ENCODE peak calls at places on chromosome 22, in six cellular contexts. One of them, this sample, is unnamed.

GRCh38 chr22:39309881-39310714 is 9.3 kb downstream of the RPL3 start:
- DNase-seq in pulmonary artery endothelial cell: no peak
- DNase-seq in left cardiac atrium: no peak
- DNase-seq in bronchial epithelial cell: peak
- DNase-seq in activated CD4-positive, alpha-beta memory T cell treated with anti-CD3 and anti-CD28 coated beads, Interleukin-2, amount 10 ng/mL, durations not matched to agents 7 days and 5 days: no peak
- DNase-seq in NCI-H2029: no peak
- DNase-seq in this sample: no peak

GRCh38 chr22:35839811-35840739 is 122.4 kb downstream of the APOL5 start:
- DNase-seq in NCI-H2029: peak
- DNase-seq in bronchial epithelial cell: peak
- DNase-seq in left cardiac atrium: peak
- DNase-seq in pulmonary artery endothelial cell: peak
- DNase-seq in activated CD4-positive, alpha-beta memory T cell treated with anti-CD3 and anti-CD28 coated beads, Interleukin-2, amount 10 ng/mL, durations not matched to agents 7 days and 5 days: no peak
- DNase-seq in this sample: peak

GRCh38 chr22:42623301-42623751 is 8.6 kb upstream of the POLDIP3 start:
- DNase-seq in NCI-H2029: no peak
- DNase-seq in bronchial epithelial cell: no peak
- DNase-seq in pulmonary artery endothelial cell: no peak
- DNase-seq in activated CD4-positive, alpha-beta memory T cell treated with anti-CD3 and anti-CD28 coated beads, Interleukin-2, amount 10 ng/mL, durations not matched to agents 7 days and 5 days: no peak
- DNase-seq in left cardiac atrium: peak
- DNase-seq in this sample: no peak

GRCh38 chr22:35866646-35867045 is 149.0 kb downstream of the APOL5 start:
- DNase-seq in pulmonary artery endothelial cell: no peak
- DNase-seq in activated CD4-positive, alpha-beta memory T cell treated with anti-CD3 and anti-CD28 coated beads, Interleukin-2, amount 10 ng/mL, durations not matched to agents 7 days and 5 days: no peak
- DNase-seq in NCI-H2029: no peak
- DNase-seq in left cardiac atrium: no peak
- DNase-seq in bronchial epithelial cell: no peak
- DNase-seq in this sample: no peak

GRCh38 chr22:45831394-45831793 is 145.6 kb downstream of the WNT7B start:
- DNase-seq in pulmonary artery endothelial cell: no peak
- DNase-seq in NCI-H2029: no peak
- DNase-seq in activated CD4-positive, alpha-beta memory T cell treated with anti-CD3 and anti-CD28 coated beads, Interleukin-2, amount 10 ng/mL, durations not matched to agents 7 days and 5 days: no peak
- DNase-seq in left cardiac atrium: no peak
- DNase-seq in bronchial epithelial cell: peak
- DNase-seq in this sample: no peak

GRCh38 chr22:26516503-26516902 is 4.2 kb upstream of the TFIP11 start:
- DNase-seq in bronchial epithelial cell: no peak
- DNase-seq in NCI-H2029: no peak
- DNase-seq in activated CD4-positive, alpha-beta memory T cell treated with anti-CD3 and anti-CD28 coated beads, Interleukin-2, amount 10 ng/mL, durations not matched to agents 7 days and 5 days: no peak
- DNase-seq in left cardiac atrium: no peak
- DNase-seq in pulmonary artery endothelial cell: no peak
- DNase-seq in this sample: no peak

GRCh38 chr22:46561435-46561905 is 24.1 kb upstream of the CELSR1 start:
- DNase-seq in bronchial epithelial cell: no peak
- DNase-seq in pulmonary artery endothelial cell: no peak
- DNase-seq in left cardiac atrium: no peak
- DNase-seq in activated CD4-positive, alpha-beta memory T cell treated with anti-CD3 and anti-CD28 coated beads, Interleukin-2, amount 10 ng/mL, durations not matched to agents 7 days and 5 days: peak
- DNase-seq in NCI-H2029: no peak
- DNase-seq in this sample: peak

GRCh38 chr22:50274311-50274710 is 4.1 kb upstream of the MAPK11 start:
- DNase-seq in left cardiac atrium: peak
- DNase-seq in activated CD4-positive, alpha-beta memory T cell treated with anti-CD3 and anti-CD28 coated beads, Interleukin-2, amount 10 ng/mL, durations not matched to agents 7 days and 5 days: peak
- DNase-seq in NCI-H2029: no peak
- DNase-seq in bronchial epithelial cell: no peak
- DNase-seq in pulmonary artery endothelial cell: no peak
- DNase-seq in this sample: peak

GRCh38 chr22:49330421-49331222 is 497.1 kb downstream of the BRD1 start:
- DNase-seq in activated CD4-positive, alpha-beta memory T cell treated with anti-CD3 and anti-CD28 coated beads, Interleukin-2, amount 10 ng/mL, durations not matched to agents 7 days and 5 days: peak
- DNase-seq in left cardiac atrium: no peak
- DNase-seq in pulmonary artery endothelial cell: no peak
- DNase-seq in bronchial epithelial cell: no peak
- DNase-seq in NCI-H2029: no peak
- DNase-seq in this sample: no peak

GRCh38 chr22:30459206-30460052 is 12.4 kb downstream of the SEC14L3 start:
- DNase-seq in bronchial epithelial cell: peak
- DNase-seq in left cardiac atrium: no peak
- DNase-seq in activated CD4-positive, alpha-beta memory T cell treated with anti-CD3 and anti-CD28 coated beads, Interleukin-2, amount 10 ng/mL, durations not matched to agents 7 days and 5 days: peak
- DNase-seq in pulmonary artery endothelial cell: no peak
- DNase-seq in NCI-H2029: no peak
- DNase-seq in this sample: no peak

GRCh38 chr22:32245042-32245441 is 10.1 kb downstream of the SLC5A4 start:
- DNase-seq in left cardiac atrium: no peak
- DNase-seq in pulmonary artery endothelial cell: no peak
- DNase-seq in NCI-H2029: no peak
- DNase-seq in bronchial epithelial cell: no peak
- DNase-seq in activated CD4-positive, alpha-beta memory T cell treated with anti-CD3 and anti-CD28 coated beads, Interleukin-2, amount 10 ng/mL, durations not matched to agents 7 days and 5 days: no peak
- DNase-seq in this sample: no peak

GRCh38 chr22:46693634-46694422 is 44.2 kb downstream of the CERK start:
- DNase-seq in pulmonary artery endothelial cell: no peak
- DNase-seq in activated CD4-positive, alpha-beta memory T cell treated with anti-CD3 and anti-CD28 coated beads, Interleukin-2, amount 10 ng/mL, durations not matched to agents 7 days and 5 days: no peak
- DNase-seq in left cardiac atrium: no peak
- DNase-seq in NCI-H2029: no peak
- DNase-seq in bronchial epithelial cell: no peak
- DNase-seq in this sample: no peak

GRCh38 chr22:37180531-37181231 is 7.4 kb downstream of the C1QTNF6 start:
- DNase-seq in pulmonary artery endothelial cell: no peak
- DNase-seq in left cardiac atrium: peak
- DNase-seq in NCI-H2029: no peak
- DNase-seq in bronchial epithelial cell: no peak
- DNase-seq in activated CD4-positive, alpha-beta memory T cell treated with anti-CD3 and anti-CD28 coated beads, Interleukin-2, amount 10 ng/mL, durations not matched to agents 7 days and 5 days: no peak
- DNase-seq in this sample: no peak

GRCh38 chr22:25447067-25447688 is 117.3 kb upstream of the GRK3 start:
- DNase-seq in bronchial epithelial cell: no peak
- DNase-seq in activated CD4-positive, alpha-beta memory T cell treated with anti-CD3 and anti-CD28 coated beads, Interleukin-2, amount 10 ng/mL, durations not matched to agents 7 days and 5 days: no peak
- DNase-seq in NCI-H2029: peak
- DNase-seq in left cardiac atrium: no peak
- DNase-seq in pulmonary artery endothelial cell: no peak
- DNase-seq in this sample: no peak

GRCh38 chr22:22022255-22022840 is 39.8 kb upstream of the TOP3B start:
- DNase-seq in NCI-H2029: no peak
- DNase-seq in left cardiac atrium: no peak
- DNase-seq in pulmonary artery endothelial cell: no peak
- DNase-seq in bronchial epithelial cell: no peak
- DNase-seq in activated CD4-positive, alpha-beta memory T cell treated with anti-CD3 and anti-CD28 coated beads, Interleukin-2, amount 10 ng/mL, durations not matched to agents 7 days and 5 days: no peak
- DNase-seq in this sample: no peak

GRCh38 chr22:32957093-32957835 is 100.9 kb downstream of the SYN3 start:
- DNase-seq in NCI-H2029: no peak
- DNase-seq in pulmonary artery endothelial cell: no peak
- DNase-seq in activated CD4-positive, alpha-beta memory T cell treated with anti-CD3 and anti-CD28 coated beads, Interleukin-2, amount 10 ng/mL, durations not matched to agents 7 days and 5 days: no peak
- DNase-seq in left cardiac atrium: no peak
- DNase-seq in bronchial epithelial cell: peak
- DNase-seq in this sample: no peak

GRCh38 chr22:21016644-21017420 is 1.9 kb downstream of the P2RX6 start:
- DNase-seq in pulmonary artery endothelial cell: no peak
- DNase-seq in bronchial epithelial cell: no peak
- DNase-seq in left cardiac atrium: no peak
- DNase-seq in NCI-H2029: no peak
- DNase-seq in activated CD4-positive, alpha-beta memory T cell treated with anti-CD3 and anti-CD28 coated beads, Interleukin-2, amount 10 ng/mL, durations not matched to agents 7 days and 5 days: no peak
- DNase-seq in this sample: no peak

GRCh38 chr22:35987487-35987886 is 41.1 kb downstream of the RBFOX2 start:
- DNase-seq in pulmonary artery endothelial cell: no peak
- DNase-seq in activated CD4-positive, alpha-beta memory T cell treated with anti-CD3 and anti-CD28 coated beads, Interleukin-2, amount 10 ng/mL, durations not matched to agents 7 days and 5 days: no peak
- DNase-seq in left cardiac atrium: no peak
- DNase-seq in bronchial epithelial cell: no peak
- DNase-seq in NCI-H2029: no peak
- DNase-seq in this sample: no peak

GRCh38 chr22:20967697-20968201 is 694 bp downstream of the AIFM3 start:
- DNase-seq in activated CD4-positive, alpha-beta memory T cell treated with anti-CD3 and anti-CD28 coated beads, Interleukin-2, amount 10 ng/mL, durations not matched to agents 7 days and 5 days: no peak
- DNase-seq in NCI-H2029: no peak
- DNase-seq in left cardiac atrium: no peak
- DNase-seq in pulmonary artery endothelial cell: no peak
- DNase-seq in bronchial epithelial cell: no peak
- DNase-seq in this sample: no peak

GRCh38 chr22:19942071-19942885 is 660 bp upstream of the TXNRD2 start:
- DNase-seq in pulmonary artery endothelial cell: no peak
- DNase-seq in bronchial epithelial cell: no peak
- DNase-seq in activated CD4-positive, alpha-beta memory T cell treated with anti-CD3 and anti-CD28 coated beads, Interleukin-2, amount 10 ng/mL, durations not matched to agents 7 days and 5 days: no peak
- DNase-seq in left cardiac atrium: peak
- DNase-seq in NCI-H2029: no peak
- DNase-seq in this sample: peak

GRCh38 chr22:49589811-49590210 is 237.9 kb downstream of the BRD1 start:
- DNase-seq in left cardiac atrium: no peak
- DNase-seq in activated CD4-positive, alpha-beta memory T cell treated with anti-CD3 and anti-CD28 coated beads, Interleukin-2, amount 10 ng/mL, durations not matched to agents 7 days and 5 days: no peak
- DNase-seq in pulmonary artery endothelial cell: no peak
- DNase-seq in NCI-H2029: no peak
- DNase-seq in bronchial epithelial cell: no peak
- DNase-seq in this sample: no peak

GRCh38 chr22:43181321-43182076 is 5.4 kb downstream of the TTLL12 start:
- DNase-seq in NCI-H2029: no peak
- DNase-seq in left cardiac atrium: no peak
- DNase-seq in activated CD4-positive, alpha-beta memory T cell treated with anti-CD3 and anti-CD28 coated beads, Interleukin-2, amount 10 ng/mL, durations not matched to agents 7 days and 5 days: no peak
- DNase-seq in bronchial epithelial cell: no peak
- DNase-seq in pulmonary artery endothelial cell: no peak
- DNase-seq in this sample: peak

GRCh38 chr22:26416670-26417270 is 12.3 kb upstream of the ASPHD2 start:
- DNase-seq in activated CD4-positive, alpha-beta memory T cell treated with anti-CD3 and anti-CD28 coated beads, Interleukin-2, amount 10 ng/mL, durations not matched to agents 7 days and 5 days: no peak
- DNase-seq in bronchial epithelial cell: peak
- DNase-seq in pulmonary artery endothelial cell: no peak
- DNase-seq in NCI-H2029: no peak
- DNase-seq in left cardiac atrium: no peak
- DNase-seq in this sample: no peak

GRCh38 chr22:35761037-35761436 is 43.4 kb downstream of the APOL5 start:
- DNase-seq in pulmonary artery endothelial cell: no peak
- DNase-seq in bronchial epithelial cell: no peak
- DNase-seq in NCI-H2029: no peak
- DNase-seq in activated CD4-positive, alpha-beta memory T cell treated with anti-CD3 and anti-CD28 coated beads, Interleukin-2, amount 10 ng/mL, durations not matched to agents 7 days and 5 days: no peak
- DNase-seq in left cardiac atrium: no peak
- DNase-seq in this sample: no peak

GRCh38 chr22:22398530-22399327 is 109.8 kb downstream of the ZNF280B start:
- DNase-seq in left cardiac atrium: no peak
- DNase-seq in activated CD4-positive, alpha-beta memory T cell treated with anti-CD3 and anti-CD28 coated beads, Interleukin-2, amount 10 ng/mL, durations not matched to agents 7 days and 5 days: no peak
- DNase-seq in NCI-H2029: no peak
- DNase-seq in pulmonary artery endothelial cell: no peak
- DNase-seq in bronchial epithelial cell: no peak
- DNase-seq in this sample: no peak

GRCh38 chr22:31150615-31151014 is 9.4 kb upstream of the RNF185 start:
- DNase-seq in activated CD4-positive, alpha-beta memory T cell treated with anti-CD3 and anti-CD28 coated beads, Interleukin-2, amount 10 ng/mL, durations not matched to agents 7 days and 5 days: no peak
- DNase-seq in left cardiac atrium: no peak
- DNase-seq in pulmonary artery endothelial cell: no peak
- DNase-seq in NCI-H2029: no peak
- DNase-seq in bronchial epithelial cell: no peak
- DNase-seq in this sample: no peak

GRCh38 chr22:17260950-17261349 is 41.7 kb upstream of the ADA2 start:
- DNase-seq in bronchial epithelial cell: no peak
- DNase-seq in activated CD4-positive, alpha-beta memory T cell treated with anti-CD3 and anti-CD28 coated beads, Interleukin-2, amount 10 ng/mL, durations not matched to agents 7 days and 5 days: no peak
- DNase-seq in NCI-H2029: peak
- DNase-seq in pulmonary artery endothelial cell: no peak
- DNase-seq in left cardiac atrium: no peak
- DNase-seq in this sample: no peak

GRCh38 chr22:30004689-30005088 is 75.6 kb upstream of the HORMAD2 start:
- DNase-seq in left cardiac atrium: no peak
- DNase-seq in pulmonary artery endothelial cell: no peak
- DNase-seq in activated CD4-positive, alpha-beta memory T cell treated with anti-CD3 and anti-CD28 coated beads, Interleukin-2, amount 10 ng/mL, durations not matched to agents 7 days and 5 days: no peak
- DNase-seq in bronchial epithelial cell: no peak
- DNase-seq in NCI-H2029: peak
- DNase-seq in this sample: no peak

GRCh38 chr22:43038325-43038724 is 23.4 kb upstream of the PACSIN2 start:
- DNase-seq in activated CD4-positive, alpha-beta memory T cell treated with anti-CD3 and anti-CD28 coated beads, Interleukin-2, amount 10 ng/mL, durations not matched to agents 7 days and 5 days: no peak
- DNase-seq in bronchial epithelial cell: no peak
- DNase-seq in left cardiac atrium: no peak
- DNase-seq in NCI-H2029: no peak
- DNase-seq in pulmonary artery endothelial cell: no peak
- DNase-seq in this sample: no peak

GRCh38 chr22:29251981-29252978 is 15.5 kb downstream of the RHBDD3 start:
- DNase-seq in left cardiac atrium: no peak
- DNase-seq in bronchial epithelial cell: no peak
- DNase-seq in NCI-H2029: no peak
- DNase-seq in activated CD4-positive, alpha-beta memory T cell treated with anti-CD3 and anti-CD28 coated beads, Interleukin-2, amount 10 ng/mL, durations not matched to agents 7 days and 5 days: no peak
- DNase-seq in pulmonary artery endothelial cell: no peak
- DNase-seq in this sample: no peak

GRCh38 chr22:29343313-29343805 is 27.9 kb upstream of the RASL10A start:
- DNase-seq in pulmonary artery endothelial cell: no peak
- DNase-seq in NCI-H2029: peak
- DNase-seq in bronchial epithelial cell: peak
- DNase-seq in left cardiac atrium: peak
- DNase-seq in activated CD4-positive, alpha-beta memory T cell treated with anti-CD3 and anti-CD28 coated beads, Interleukin-2, amount 10 ng/mL, durations not matched to agents 7 days and 5 days: no peak
- DNase-seq in this sample: no peak

This sample was measured in testis.